ENCODE peak calls at places on chromosomes 3 and 15, in five cellular contexts. One of them, this sample, is unnamed.

GRCh38 chr15:58221591-58222241 is 83.5 kb downstream of the AQP9 start:
- DNase-seq in stimulated activated CD8-positive, alpha-beta memory T cell treated with anti-CD3 and anti-CD28 coated beads, Interleukin-4, amount 100 ng/mL, for 1 hour: no peak
- DNase-seq in NCI-H446: no peak
- DNase-seq in NCI-H1417: no peak
- DNase-seq in pons: no peak
- DNase-seq in this sample: no peak

GRCh38 chr3:111301238-111301798 is 229.7 kb downstream of the NECTIN3 start:
- DNase-seq in stimulated activated CD8-positive, alpha-beta memory T cell treated with anti-CD3 and anti-CD28 coated beads, Interleukin-4, amount 100 ng/mL, for 1 hour: no peak
- DNase-seq in NCI-H446: no peak
- DNase-seq in pons: no peak
- DNase-seq in NCI-H1417: no peak
- DNase-seq in this sample: no peak

GRCh38 chr3:16290007-16290826 is 25.2 kb downstream of the OXNAD1 start:
- DNase-seq in NCI-H446: no peak
- DNase-seq in pons: peak; percentile 67
- DNase-seq in NCI-H1417: peak; percentile 64
- DNase-seq in stimulated activated CD8-positive, alpha-beta memory T cell treated with anti-CD3 and anti-CD28 coated beads, Interleukin-4, amount 100 ng/mL, for 1 hour: peak; percentile 32
- DNase-seq in this sample: peak; percentile 16

GRCh38 chr3:66858656-66859381 is 139.3 kb upstream of the KBTBD8 start:
- DNase-seq in pons: no peak
- DNase-seq in stimulated activated CD8-positive, alpha-beta memory T cell treated with anti-CD3 and anti-CD28 coated beads, Interleukin-4, amount 100 ng/mL, for 1 hour: no peak
- DNase-seq in NCI-H446: no peak
- DNase-seq in NCI-H1417: no peak
- DNase-seq in this sample: no peak

GRCh38 chr15:87739866-87740265 is 516.7 kb downstream of the NTRK3 start:
- DNase-seq in NCI-H1417: no peak
- DNase-seq in stimulated activated CD8-positive, alpha-beta memory T cell treated with anti-CD3 and anti-CD28 coated beads, Interleukin-4, amount 100 ng/mL, for 1 hour: no peak
- DNase-seq in NCI-H446: no peak
- DNase-seq in pons: no peak
- DNase-seq in this sample: no peak

GRCh38 chr3:27669505-27670085 is 52.5 kb downstream of the EOMES start:
- DNase-seq in NCI-H446: no peak
- DNase-seq in stimulated activated CD8-positive, alpha-beta memory T cell treated with anti-CD3 and anti-CD28 coated beads, Interleukin-4, amount 100 ng/mL, for 1 hour: no peak
- DNase-seq in NCI-H1417: no peak
- DNase-seq in pons: no peak
- DNase-seq in this sample: no peak

GRCh38 chr3:71543371-71544016 is 40.0 kb downstream of the FOXP1 start:
- DNase-seq in NCI-H446: no peak
- DNase-seq in pons: peak; percentile 52
- DNase-seq in NCI-H1417: no peak
- DNase-seq in stimulated activated CD8-positive, alpha-beta memory T cell treated with anti-CD3 and anti-CD28 coated beads, Interleukin-4, amount 100 ng/mL, for 1 hour: no peak
- DNase-seq in this sample: no peak

GRCh38 chr3:195582947-195583346 is 793 bp downstream of the APOD start:
- DNase-seq in NCI-H1417: no peak
- DNase-seq in pons: peak; percentile 64
- DNase-seq in stimulated activated CD8-positive, alpha-beta memory T cell treated with anti-CD3 and anti-CD28 coated beads, Interleukin-4, amount 100 ng/mL, for 1 hour: no peak
- DNase-seq in NCI-H446: no peak
- DNase-seq in this sample: no peak

GRCh38 chr3:59766165-59766872 is 716.5 kb upstream of the CFAP20DC start:
- DNase-seq in stimulated activated CD8-positive, alpha-beta memory T cell treated with anti-CD3 and anti-CD28 coated beads, Interleukin-4, amount 100 ng/mL, for 1 hour: no peak
- DNase-seq in NCI-H446: no peak
- DNase-seq in NCI-H1417: no peak
- DNase-seq in pons: no peak
- DNase-seq in this sample: no peak

GRCh38 chr3:138187296-138188012 is at the start of gene ARMC8:
- DNase-seq in stimulated activated CD8-positive, alpha-beta memory T cell treated with anti-CD3 and anti-CD28 coated beads, Interleukin-4, amount 100 ng/mL, for 1 hour: no peak
- DNase-seq in NCI-H1417: peak; percentile 94
- DNase-seq in NCI-H446: peak; percentile 83
- DNase-seq in pons: peak; percentile 31
- DNase-seq in this sample: peak; percentile 64

GRCh38 chr15:89332446-89332845 is 2.2 kb downstream of the POLG start:
- DNase-seq in pons: no peak
- DNase-seq in NCI-H1417: peak; percentile 28
- DNase-seq in NCI-H446: no peak
- DNase-seq in stimulated activated CD8-positive, alpha-beta memory T cell treated with anti-CD3 and anti-CD28 coated beads, Interleukin-4, amount 100 ng/mL, for 1 hour: no peak
- DNase-seq in this sample: peak; percentile 32

GRCh38 chr3:16513141-16514020 is at the start of gene RFTN1:
- DNase-seq in NCI-H446: no peak
- DNase-seq in pons: no peak
- DNase-seq in NCI-H1417: peak; percentile 15
- DNase-seq in stimulated activated CD8-positive, alpha-beta memory T cell treated with anti-CD3 and anti-CD28 coated beads, Interleukin-4, amount 100 ng/mL, for 1 hour: no peak
- DNase-seq in this sample: no peak

GRCh38 chr15:59364238-59364637 is 8.4 kb downstream of the MYO1E start:
- DNase-seq in pons: no peak
- DNase-seq in stimulated activated CD8-positive, alpha-beta memory T cell treated with anti-CD3 and anti-CD28 coated beads, Interleukin-4, amount 100 ng/mL, for 1 hour: no peak
- DNase-seq in NCI-H1417: no peak
- DNase-seq in NCI-H446: no peak
- DNase-seq in this sample: no peak

GRCh38 chr15:89680282-89680873 is 1.2 kb upstream of the PLIN1 start:
- DNase-seq in NCI-H446: peak; percentile 28
- DNase-seq in pons: peak; percentile 53
- DNase-seq in stimulated activated CD8-positive, alpha-beta memory T cell treated with anti-CD3 and anti-CD28 coated beads, Interleukin-4, amount 100 ng/mL, for 1 hour: no peak
- DNase-seq in NCI-H1417: no peak
- DNase-seq in this sample: no peak